ENCODE peak calls at places on chromosomes 7 and 10, in seven cellular contexts. K, I, R, Z, A, Q and S are unnamed samples.

GRCh38 chr10:33126742-33127141 is 168.7 kb upstream of the ITGB1 start:
- DNase-seq in Z (no peak), R (no peak), A (no peak), I (no peak), K (no peak), Q (no peak), S (no peak)

GRCh38 chr10:115606081-115606480 is 512.9 kb downstream of the ATRNL1 start:
- DNase-seq in Z (no peak), K (no peak), Q (peak), R (no peak), A (no peak), I (no peak), S (no peak)

GRCh38 chr7:909358-910329 is 33.3 kb downstream of the GET4 start:
- DNase-seq in Z (peak), I (peak), Q (peak), R (peak), A (no peak), K (no peak), S (no peak)

GRCh38 chr10:73886085-73886529 is 11.8 kb upstream of the CAMK2G start:
- DNase-seq in R (peak), Q (peak), K (peak), Z (peak), I (peak), A (no peak), S (no peak)

GRCh38 chr10:92822964-92823363 is 25.4 kb upstream of the EXOC6 start:
- DNase-seq in I (peak), Z (no peak), A (no peak), Q (peak), K (no peak), R (no peak), S (no peak)

GRCh38 chr7:91325731-91326130 is 61.5 kb downstream of the FZD1 start:
- DNase-seq in K (no peak), Z (peak), I (peak), R (no peak), Q (peak), A (no peak), S (no peak)

GRCh38 chr7:118245267-118246040 is 20.9 kb downstream of the ANKRD7 start:
- DNase-seq in R (peak), I (no peak), A (no peak), K (no peak), Z (no peak), Q (peak), S (no peak)

GRCh38 chr10:100006241-100006886 is 3.4 kb downstream of the DNMBP start:
- DNase-seq in A (peak), R (peak), Z (peak), Q (peak), I (peak), K (no peak), S (no peak)

GRCh38 chr10:92567952-92568600 is 5.8 kb downstream of the IDE start:
- DNase-seq in A (no peak), Q (peak), Z (peak), K (no peak), I (peak), R (peak), S (no peak)

GRCh38 chr7:41096921-41097320 is 606.0 kb downstream of the INHBA start:
- DNase-seq in R (peak), I (peak), A (peak), Q (peak), Z (peak), K (no peak), S (no peak)

GRCh38 chr10:117950408-117950807 is 96.3 kb downstream of the RAB11FIP2 start:
- DNase-seq in Q (no peak), K (no peak), I (no peak), A (no peak), R (no peak), Z (no peak), S (no peak)

GRCh38 chr10:31242902-31243301 is 76.1 kb upstream of the ZEB1 start:
- DNase-seq in Q (peak), A (peak), R (peak), K (no peak), Z (peak), I (peak), S (peak)

GRCh38 chr7:1674161-1675035 is 4.3 kb downstream of the ELFN1 start:
- DNase-seq in R (no peak), K (no peak), Z (no peak), A (no peak), I (no peak), Q (no peak), S (no peak)

GRCh38 chr7:41733063-41733398 is 30.1 kb upstream of the INHBA start:
- DNase-seq in A (no peak), Q (no peak), R (peak), K (no peak), I (no peak), Z (peak), S (no peak)

GRCh38 chr7:40162516-40162915 is 27.7 kb downstream of the SUGCT start:
- DNase-seq in I (no peak), Z (no peak), A (no peak), R (peak), Q (no peak), K (no peak), S (no peak)

GRCh38 chr7:115831371-115831770 is 199.2 kb downstream of the TFEC start:
- DNase-seq in I (no peak), K (no peak), A (no peak), Q (no peak), R (no peak), Z (no peak), S (no peak)

GRCh38 chr10:17643339-17643754 is 604 bp upstream of the STAM start:
- DNase-seq in I (peak), Z (peak), Q (no peak), R (peak), K (peak), A (no peak), S (no peak)

GRCh38 chr7:24477807-24478655 is 95.2 kb upstream of the PALS2 start:
- DNase-seq in I (peak), R (peak), Q (peak), Z (peak), K (no peak), A (peak), S (peak)

GRCh38 chr10:1567152-1567551 is 170.2 kb downstream of the ADARB2 start:
- DNase-seq in R (no peak), Q (no peak), A (no peak), K (no peak), Z (no peak), I (no peak), S (no peak)

GRCh38 chr10:8055420-8056349 is 1.2 kb downstream of the GATA3 start:
- DNase-seq in K (no peak), R (no peak), Q (no peak), Z (no peak), A (no peak), I (no peak), S (no peak)

GRCh38 chr7:139598642-139599041 is 75.2 kb downstream of the CLEC2L start:
- DNase-seq in A (no peak), Z (no peak), Q (no peak), I (peak), R (no peak), K (no peak), S (no peak)

GRCh38 chr7:117195361-117195760 is 127.5 kb downstream of the WNT2 start:
- DNase-seq in R (no peak), Q (no peak), K (no peak), I (no peak), Z (no peak), A (no peak), S (no peak)

GRCh38 chr7:22117222-22117621 is 171.5 kb upstream of the CDCA7L start:
- DNase-seq in I (no peak), R (peak), A (no peak), K (no peak), Z (no peak), Q (no peak), S (no peak)

GRCh38 chr10:78211476-78212110 is 177.9 kb downstream of the RPS24 start:
- DNase-seq in I (peak), R (peak), K (no peak), A (no peak), Z (peak), Q (peak), S (no peak)

GRCh38 chr10:125123363-125124113 is 36.8 kb downstream of the CTBP2 start:
- DNase-seq in R (peak), Z (peak), I (peak), K (no peak), A (no peak), Q (peak), S (no peak)

GRCh38 chr7:159117366-159118219 is 27.1 kb downstream of the VIPR2 start:
- DNase-seq in R (no peak), A (no peak), I (no peak), Z (no peak), Q (no peak), K (no peak), S (no peak)

GRCh38 chr7:105648561-105649401 is 67.5 kb upstream of the EFCAB10 start:
- DNase-seq in R (peak), I (no peak), A (no peak), Q (no peak), K (no peak), Z (no peak), S (no peak)

GRCh38 chr7:47979832-47980181 is 392 bp upstream of the HUS1 start:
- DNase-seq in Z (no peak), A (no peak), R (peak), K (no peak), Q (no peak), I (no peak), S (no peak)

GRCh38 chr10:119919271-119919670 is 26.7 kb downstream of the SEC23IP start:
- DNase-seq in A (no peak), K (no peak), R (peak), I (no peak), Z (no peak), Q (peak), S (no peak)

GRCh38 chr10:72349438-72349837 is 5.3 kb downstream of the DNAJB12 start:
- DNase-seq in Q (no peak), I (no peak), A (no peak), K (no peak), R (no peak), Z (no peak), S (no peak)